ENCODE peak calls at places on chromosome 15, in six cellular contexts. One of them, this sample, is unnamed.

GRCh38 chr15:66586155-66586976 is 20.6 kb upstream of the LCTL start:
- DNase-seq in neuronal stem cell: no peak
- DNase-seq in H9: no peak
- DNase-seq in mesendoderm: no peak
- DNase-seq in IMR-90: no peak
- DNase-seq in H1: no peak
- DNase-seq in this sample: no peak

GRCh38 chr15:80911821-80912220 is 77.8 kb downstream of the MESD start:
- DNase-seq in neuronal stem cell: no peak
- DNase-seq in H9: no peak
- DNase-seq in mesendoderm: no peak
- DNase-seq in IMR-90: no peak
- DNase-seq in H1: no peak
- DNase-seq in this sample: no peak

GRCh38 chr15:63157891-63158431 is 684 bp upstream of the RPS27L start:
- DNase-seq in neuronal stem cell: peak; percentile 50
- DNase-seq in H9: peak; percentile 54
- DNase-seq in mesendoderm: peak; percentile 84
- DNase-seq in IMR-90: peak; percentile 85
- DNase-seq in H1: no peak
- DNase-seq in this sample: peak; percentile 91

GRCh38 chr15:41564960-41565502 is 6.0 kb downstream of the TYRO3 start:
- DNase-seq in neuronal stem cell: no peak
- DNase-seq in H9: no peak
- DNase-seq in mesendoderm: no peak
- DNase-seq in IMR-90: no peak
- DNase-seq in H1: no peak
- DNase-seq in this sample: no peak

GRCh38 chr15:40441736-40442531 is 1.2 kb downstream of the BAHD1 start:
- DNase-seq in neuronal stem cell: no peak
- DNase-seq in H9: no peak
- DNase-seq in mesendoderm: no peak
- DNase-seq in IMR-90: no peak
- DNase-seq in H1: no peak
- DNase-seq in this sample: no peak

GRCh38 chr15:77019476-77020331 is 24.8 kb downstream of the PSTPIP1 start:
- DNase-seq in neuronal stem cell: no peak
- DNase-seq in H9: no peak
- DNase-seq in mesendoderm: no peak
- DNase-seq in IMR-90: peak; percentile 60
- DNase-seq in H1: no peak
- DNase-seq in this sample: peak; percentile 41

GRCh38 chr15:52567886-52568568 is 803 bp downstream of the ARPP19 start:
- DNase-seq in neuronal stem cell: no peak
- DNase-seq in H9: no peak
- DNase-seq in mesendoderm: no peak
- DNase-seq in IMR-90: peak; percentile 24
- DNase-seq in H1: no peak
- DNase-seq in this sample: peak; percentile 61

GRCh38 chr15:60389261-60390077 is 8.3 kb downstream of the ANXA2 start:
- DNase-seq in neuronal stem cell: no peak
- DNase-seq in H9: no peak
- DNase-seq in mesendoderm: no peak
- DNase-seq in IMR-90: no peak
- DNase-seq in H1: no peak
- DNase-seq in this sample: peak; percentile 46

GRCh38 chr15:57418640-57419039 is 42.3 kb downstream of the CGNL1 start:
- DNase-seq in neuronal stem cell: no peak
- DNase-seq in H9: no peak
- DNase-seq in mesendoderm: no peak
- DNase-seq in IMR-90: no peak
- DNase-seq in H1: no peak
- DNase-seq in this sample: no peak

GRCh38 chr15:98581715-98582114 is 66.6 kb upstream of the IGF1R start:
- DNase-seq in neuronal stem cell: no peak
- DNase-seq in H9: no peak
- DNase-seq in mesendoderm: no peak
- DNase-seq in IMR-90: no peak
- DNase-seq in H1: no peak
- DNase-seq in this sample: no peak

GRCh38 chr15:99507016-99507731 is 58.6 kb upstream of the MEF2A start:
- DNase-seq in neuronal stem cell: no peak
- DNase-seq in H9: no peak
- DNase-seq in mesendoderm: no peak
- DNase-seq in IMR-90: peak; percentile 88
- DNase-seq in H1: no peak
- DNase-seq in this sample: no peak

GRCh38 chr15:92878593-92879053 is 21.5 kb upstream of the CHD2 start:
- DNase-seq in neuronal stem cell: no peak
- DNase-seq in H9: no peak
- DNase-seq in mesendoderm: no peak
- DNase-seq in IMR-90: no peak
- DNase-seq in H1: no peak
- DNase-seq in this sample: no peak

GRCh38 chr15:72836676-72837325 is 53.2 kb upstream of the ADPGK start:
- DNase-seq in neuronal stem cell: no peak
- DNase-seq in H9: no peak
- DNase-seq in mesendoderm: no peak
- DNase-seq in IMR-90: no peak
- DNase-seq in H1: no peak
- DNase-seq in this sample: no peak

GRCh38 chr15:89591834-89592233 is 16.6 kb downstream of the TICRR start:
- DNase-seq in neuronal stem cell: no peak
- DNase-seq in H9: no peak
- DNase-seq in mesendoderm: no peak
- DNase-seq in IMR-90: no peak
- DNase-seq in H1: no peak
- DNase-seq in this sample: no peak

GRCh38 chr15:33584797-33585196 is 274.0 kb downstream of the RYR3 start:
- DNase-seq in neuronal stem cell: no peak
- DNase-seq in H9: no peak
- DNase-seq in mesendoderm: no peak
- DNase-seq in IMR-90: peak; percentile 12
- DNase-seq in H1: no peak
- DNase-seq in this sample: no peak

GRCh38 chr15:57158589-57158988 is 217.7 kb upstream of the CGNL1 start:
- DNase-seq in neuronal stem cell: no peak
- DNase-seq in H9: no peak
- DNase-seq in mesendoderm: peak; percentile 50
- DNase-seq in IMR-90: peak; percentile 48
- DNase-seq in H1: no peak
- DNase-seq in this sample: no peak

GRCh38 chr15:91132079-91132478 is 32.0 kb downstream of the SV2B start:
- DNase-seq in neuronal stem cell: no peak
- DNase-seq in H9: no peak
- DNase-seq in mesendoderm: no peak
- DNase-seq in IMR-90: no peak
- DNase-seq in H1: no peak
- DNase-seq in this sample: no peak

GRCh38 chr15:47473857-47474256 is 243.4 kb upstream of the SEMA6D start:
- DNase-seq in neuronal stem cell: no peak
- DNase-seq in H9: no peak
- DNase-seq in mesendoderm: no peak
- DNase-seq in IMR-90: no peak
- DNase-seq in H1: no peak
- DNase-seq in this sample: no peak

GRCh38 chr15:85411992-85412538 is 31.7 kb downstream of the AKAP13 start:
- DNase-seq in neuronal stem cell: no peak
- DNase-seq in H9: no peak
- DNase-seq in mesendoderm: no peak
- DNase-seq in IMR-90: peak; percentile 75
- DNase-seq in H1: no peak
- DNase-seq in this sample: peak; percentile 66

GRCh38 chr15:84034831-84035753 is 200.5 kb upstream of the GOLGA6L4 start:
- DNase-seq in neuronal stem cell: no peak
- DNase-seq in H9: peak; percentile 45
- DNase-seq in mesendoderm: peak; percentile 65
- DNase-seq in IMR-90: peak; percentile 55
- DNase-seq in H1: no peak
- DNase-seq in this sample: peak; percentile 30

GRCh38 chr15:88467935-88468528 is 524 bp downstream of the MRPS11 start:
- DNase-seq in neuronal stem cell: no peak
- DNase-seq in H9: no peak
- DNase-seq in mesendoderm: peak; percentile 56
- DNase-seq in IMR-90: peak; percentile 14
- DNase-seq in H1: no peak
- DNase-seq in this sample: peak; percentile 52
- H2BK15ac ChIP-seq in neuronal stem cell: no peak overlapping the region
- H2BK15ac ChIP-seq in H9: no peak overlapping the region
- H2BK15ac ChIP-seq in mesendoderm: no peak overlapping the region
- H2BK15ac ChIP-seq in IMR-90: no peak overlapping the region
- H2BK15ac ChIP-seq in H1: no peak overlapping the region
- H2BK15ac ChIP-seq in this sample: no peak overlapping the region

GRCh38 chr15:67920524-67921240 is 80.8 kb upstream of the RNU6-1 start:
- DNase-seq in neuronal stem cell: no peak
- DNase-seq in H9: no peak
- DNase-seq in mesendoderm: no peak
- DNase-seq in IMR-90: no peak
- DNase-seq in H1: no peak
- DNase-seq in this sample: no peak
- H2BK15ac ChIP-seq in neuronal stem cell: no peak overlapping the region
- H2BK15ac ChIP-seq in H9: no peak overlapping the region
- H2BK15ac ChIP-seq in mesendoderm: no peak overlapping the region
- H2BK15ac ChIP-seq in IMR-90: no peak overlapping the region
- H2BK15ac ChIP-seq in H1: no peak overlapping the region
- H2BK15ac ChIP-seq in this sample: no peak overlapping the region

GRCh38 chr15:48896775-48897143 is 18.8 kb downstream of the EID1 start:
- DNase-seq in neuronal stem cell: no peak
- DNase-seq in H9: no peak
- DNase-seq in mesendoderm: no peak
- DNase-seq in IMR-90: no peak
- DNase-seq in H1: no peak
- DNase-seq in this sample: no peak

GRCh38 chr15:48898083-48898482 is 20.1 kb downstream of the EID1 start:
- DNase-seq in neuronal stem cell: no peak
- DNase-seq in H9: no peak
- DNase-seq in mesendoderm: no peak
- DNase-seq in IMR-90: no peak
- DNase-seq in H1: no peak
- DNase-seq in this sample: no peak

GRCh38 chr15:48893311-48893710 is 15.4 kb downstream of the EID1 start:
- DNase-seq in neuronal stem cell: no peak
- DNase-seq in H9: no peak
- DNase-seq in mesendoderm: no peak
- DNase-seq in IMR-90: no peak
- DNase-seq in H1: no peak
- DNase-seq in this sample: no peak

GRCh38 chr15:48899793-48900192 is 21.9 kb downstream of the EID1 start:
- DNase-seq in neuronal stem cell: no peak
- DNase-seq in H9: no peak
- DNase-seq in mesendoderm: no peak
- DNase-seq in IMR-90: peak; percentile 19
- DNase-seq in H1: no peak
- DNase-seq in this sample: no peak

DNA sequence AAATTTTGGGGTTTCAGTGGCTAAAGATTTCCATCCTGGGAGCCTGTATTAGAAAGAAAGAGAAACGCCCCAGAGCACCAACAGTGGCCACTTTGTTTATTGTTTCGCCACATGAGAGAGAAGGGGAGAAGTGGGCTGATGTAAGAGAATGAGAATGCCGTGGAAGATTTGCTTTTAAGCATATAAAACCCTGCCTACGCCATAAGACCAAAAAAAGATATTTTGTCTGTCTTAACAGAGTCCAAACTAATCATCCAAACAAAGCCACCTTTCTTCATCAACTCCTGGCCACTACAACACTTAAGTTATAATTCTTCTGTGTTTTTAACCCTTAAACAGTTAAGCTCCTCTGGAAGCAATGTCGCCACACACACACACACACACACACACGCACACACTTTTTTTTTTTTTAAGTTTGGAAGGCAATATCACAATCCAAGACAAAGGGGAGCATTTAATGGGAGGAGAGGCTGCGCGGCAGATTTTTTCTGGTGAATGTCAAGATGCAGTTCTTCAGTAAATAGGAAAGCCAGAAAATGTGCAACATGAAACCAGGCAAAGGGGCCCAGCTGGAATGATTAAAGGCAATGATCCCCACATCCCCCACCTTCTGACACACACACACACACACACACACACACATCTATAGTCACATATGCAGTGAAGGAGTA is 19.3 kb downstream of the EID1 start:
- DNase-seq in neuronal stem cell: no peak
- DNase-seq in H9: no peak
- DNase-seq in mesendoderm: peak; percentile 57
- DNase-seq in IMR-90: peak; percentile 82
- DNase-seq in H1: no peak
- DNase-seq in this sample: peak; percentile 73
- H2BK15ac ChIP-seq in neuronal stem cell: no peak overlapping the region
- H2BK15ac ChIP-seq in H9: no peak overlapping the region
- H2BK15ac ChIP-seq in mesendoderm: no peak overlapping the region
- H2BK15ac ChIP-seq in IMR-90: peak overlapping the region; percentile 73
- H2BK15ac ChIP-seq in H1: no peak overlapping the region
- H2BK15ac ChIP-seq in this sample: peak overlapping the region; percentile 28

DNA sequence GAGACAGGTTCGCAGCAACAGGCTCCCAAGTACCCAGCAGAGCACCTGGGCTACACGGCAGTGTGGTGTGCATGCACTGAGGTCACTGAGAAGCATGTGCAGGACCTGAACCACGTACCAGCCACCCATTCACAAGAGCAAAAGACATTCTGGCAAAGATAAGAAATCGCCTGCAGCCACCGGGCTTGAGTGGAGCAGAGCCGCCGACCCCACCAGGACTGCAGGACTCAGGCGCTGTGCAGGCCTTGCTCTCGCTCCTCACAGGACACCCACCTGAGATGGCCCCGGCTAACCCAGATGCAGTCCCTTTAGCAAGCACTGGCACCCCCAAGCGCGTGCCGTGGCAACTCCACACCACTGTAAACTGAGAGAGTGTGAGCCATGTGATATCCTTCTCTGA is 32.3 kb upstream of the OCA2 start:
- DNase-seq in neuronal stem cell: no peak
- DNase-seq in H9: no peak
- DNase-seq in mesendoderm: no peak
- DNase-seq in IMR-90: no peak
- DNase-seq in H1: no peak
- DNase-seq in this sample: no peak
- H2BK15ac ChIP-seq in neuronal stem cell: no peak overlapping the region
- H2BK15ac ChIP-seq in H9: no peak overlapping the region
- H2BK15ac ChIP-seq in mesendoderm: no peak overlapping the region
- H2BK15ac ChIP-seq in IMR-90: no peak overlapping the region
- H2BK15ac ChIP-seq in H1: no peak overlapping the region
- H2BK15ac ChIP-seq in this sample: no peak overlapping the region

DNA sequence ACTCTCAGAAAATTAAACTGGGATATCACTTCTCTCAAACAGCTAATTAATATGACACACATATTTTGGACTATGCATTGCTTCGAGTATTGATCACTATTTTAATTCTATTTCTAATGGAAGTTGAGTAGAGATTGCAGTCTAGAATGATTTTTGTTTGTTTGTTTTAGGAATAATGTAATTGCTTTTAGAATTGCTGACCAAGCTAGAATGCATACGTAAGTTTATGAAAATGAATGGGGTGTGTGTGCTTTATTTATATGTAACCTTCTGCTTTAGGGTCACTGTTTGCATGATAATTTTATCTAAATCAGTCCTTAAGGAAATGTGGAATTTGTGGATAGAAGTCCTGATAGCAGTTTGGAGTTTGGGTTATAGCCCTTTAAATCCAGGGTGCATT is 371.4 kb downstream of the NR2F2 start:
- DNase-seq in neuronal stem cell: no peak
- DNase-seq in H9: no peak
- DNase-seq in mesendoderm: no peak
- DNase-seq in IMR-90: no peak
- DNase-seq in H1: no peak
- DNase-seq in this sample: no peak
- H2BK15ac ChIP-seq in neuronal stem cell: no peak overlapping the region
- H2BK15ac ChIP-seq in H9: no peak overlapping the region
- H2BK15ac ChIP-seq in mesendoderm: no peak overlapping the region
- H2BK15ac ChIP-seq in IMR-90: no peak overlapping the region
- H2BK15ac ChIP-seq in H1: no peak overlapping the region
- H2BK15ac ChIP-seq in this sample: no peak overlapping the region

This sample was measured in mesenchymal stem cell.